ENCODE peak calls at places on chromosomes 3 and 15, in four cellular contexts. One of them, this sample, is unnamed.

GRCh38 chr3:39177708-39178332 is 14.6 kb downstream of the XIRP1 start:
- DNase-seq in nephron progenitor cell: peak; percentile 67
- DNase-seq in ovary: peak; percentile 91
- DNase-seq in foreskin keratinocyte: peak; percentile 54
- DNase-seq in this sample: peak; percentile 88

GRCh38 chr3:49756036-49756435 is 30.3 kb downstream of the IP6K1 start:
- DNase-seq in nephron progenitor cell: no peak
- DNase-seq in ovary: no peak
- DNase-seq in foreskin keratinocyte: no peak
- DNase-seq in this sample: no peak

GRCh38 chr3:63818282-63819150 is 583 bp upstream of the C3orf49 start:
- DNase-seq in nephron progenitor cell: peak; percentile 75
- DNase-seq in ovary: peak; percentile 52
- DNase-seq in foreskin keratinocyte: peak; percentile 12
- DNase-seq in this sample: peak; percentile 41

GRCh38 chr15:53307952-53308624 is 451.4 kb downstream of the WDR72 start:
- DNase-seq in nephron progenitor cell: no peak
- DNase-seq in ovary: no peak
- DNase-seq in foreskin keratinocyte: no peak
- DNase-seq in this sample: no peak

GRCh38 chr15:48962662-48963523 is 826 bp downstream of the SHC4 start:
- DNase-seq in nephron progenitor cell: peak; percentile 55
- DNase-seq in ovary: peak; percentile 40
- DNase-seq in foreskin keratinocyte: no peak
- DNase-seq in this sample: peak; percentile 16

GRCh38 chr3:24598691-24599090 is 104.0 kb upstream of the THRB start:
- DNase-seq in nephron progenitor cell: no peak
- DNase-seq in ovary: no peak
- DNase-seq in foreskin keratinocyte: peak; percentile 57
- DNase-seq in this sample: peak; percentile 48

GRCh38 chr15:84681822-84682221 is 23.8 kb upstream of the NMB start:
- DNase-seq in nephron progenitor cell: no peak
- DNase-seq in ovary: no peak
- DNase-seq in foreskin keratinocyte: no peak
- DNase-seq in this sample: no peak

GRCh38 chr15:47196057-47196456 is 521.2 kb upstream of the SEMA6D start:
- DNase-seq in nephron progenitor cell: peak; percentile 87
- DNase-seq in ovary: peak; percentile 87
- DNase-seq in foreskin keratinocyte: peak; percentile 36
- DNase-seq in this sample: peak; percentile 68

GRCh38 chr3:133965033-133965570 is 64.6 kb downstream of the SLCO2A1 start:
- DNase-seq in nephron progenitor cell: no peak
- DNase-seq in ovary: peak; percentile 5
- DNase-seq in foreskin keratinocyte: no peak
- DNase-seq in this sample: no peak

GRCh38 chr15:101499863-101500713 is 10.6 kb upstream of the PCSK6 start:
- DNase-seq in nephron progenitor cell: no peak
- DNase-seq in ovary: no peak
- DNase-seq in foreskin keratinocyte: no peak
- DNase-seq in this sample: no peak

GRCh38 chr15:40190591-40190990 is 29.7 kb downstream of the BUB1B start:
- DNase-seq in nephron progenitor cell: no peak
- DNase-seq in ovary: no peak
- DNase-seq in foreskin keratinocyte: peak; percentile 28
- DNase-seq in this sample: peak; percentile 53

GRCh38 chr3:132596816-132597433 is at the start of gene ACKR4:
- DNase-seq in nephron progenitor cell: no peak
- DNase-seq in ovary: no peak
- DNase-seq in foreskin keratinocyte: no peak
- DNase-seq in this sample: no peak

GRCh38 chr3:111045564-111045963 is 26.1 kb upstream of the NECTIN3 start:
- DNase-seq in nephron progenitor cell: no peak
- DNase-seq in ovary: no peak
- DNase-seq in foreskin keratinocyte: no peak
- DNase-seq in this sample: no peak

GRCh38 chr15:93164409-93164808 is 75.4 kb upstream of the RGMA start:
- DNase-seq in nephron progenitor cell: no peak
- DNase-seq in ovary: no peak
- DNase-seq in foreskin keratinocyte: no peak
- DNase-seq in this sample: no peak

GRCh38 chr3:67622652-67623051 is 31.8 kb downstream of the SUCLG2 start:
- DNase-seq in nephron progenitor cell: no peak
- DNase-seq in ovary: no peak
- DNase-seq in foreskin keratinocyte: no peak
- DNase-seq in this sample: no peak

GRCh38 chr15:61151791-61152190 is 77.3 kb downstream of the RORA start:
- DNase-seq in nephron progenitor cell: no peak
- DNase-seq in ovary: no peak
- DNase-seq in foreskin keratinocyte: no peak
- DNase-seq in this sample: no peak

GRCh38 chr3:151864423-151865101 is 8.9 kb upstream of the SUCNR1 start:
- DNase-seq in nephron progenitor cell: no peak
- DNase-seq in ovary: no peak
- DNase-seq in foreskin keratinocyte: peak; percentile 64
- DNase-seq in this sample: peak; percentile 55

GRCh38 chr3:126133606-126134005 is 46.8 kb downstream of the ALDH1L1 start:
- DNase-seq in nephron progenitor cell: no peak
- DNase-seq in ovary: peak; percentile 25
- DNase-seq in foreskin keratinocyte: no peak
- DNase-seq in this sample: no peak

GRCh38 chr3:98027084-98027445 is 8.1 kb downstream of the GABRR3 start:
- DNase-seq in nephron progenitor cell: no peak
- DNase-seq in ovary: no peak
- DNase-seq in foreskin keratinocyte: no peak
- DNase-seq in this sample: no peak

GRCh38 chr3:7651213-7651612 is 790.3 kb downstream of the GRM7 start:
- DNase-seq in nephron progenitor cell: no peak
- DNase-seq in ovary: no peak
- DNase-seq in foreskin keratinocyte: no peak
- DNase-seq in this sample: no peak

GRCh38 chr15:49678655-49679054 is 57.8 kb downstream of the DTWD1 start:
- DNase-seq in nephron progenitor cell: no peak
- DNase-seq in ovary: no peak
- DNase-seq in foreskin keratinocyte: no peak
- DNase-seq in this sample: no peak

GRCh38 chr15:89167267-89168176 is 53.9 kb downstream of the RLBP1 start:
- DNase-seq in nephron progenitor cell: no peak
- DNase-seq in ovary: no peak
- DNase-seq in foreskin keratinocyte: peak; percentile 64
- DNase-seq in this sample: peak; percentile 81

GRCh38 chr15:44788748-44789147 is 52.4 kb downstream of the TRIM69 start:
- DNase-seq in nephron progenitor cell: no peak
- DNase-seq in ovary: no peak
- DNase-seq in foreskin keratinocyte: no peak
- DNase-seq in this sample: no peak

GRCh38 chr15:68374346-68374745 is 57.6 kb downstream of the ITGA11 start:
- DNase-seq in nephron progenitor cell: no peak
- DNase-seq in ovary: peak; percentile 34
- DNase-seq in foreskin keratinocyte: no peak
- DNase-seq in this sample: no peak

GRCh38 chr3:46824561-46824960 is 38.7 kb downstream of the MYL3 start:
- DNase-seq in nephron progenitor cell: no peak
- DNase-seq in ovary: no peak
- DNase-seq in foreskin keratinocyte: no peak
- DNase-seq in this sample: no peak

GRCh38 chr15:39191871-39192281 is 389.0 kb upstream of the THBS1 start:
- DNase-seq in nephron progenitor cell: no peak
- DNase-seq in ovary: no peak
- DNase-seq in foreskin keratinocyte: peak; percentile 98
- DNase-seq in this sample: peak; percentile 46

GRCh38 chr3:14317057-14317553 is 85.3 kb upstream of the SLC6A6 start:
- DNase-seq in nephron progenitor cell: no peak
- DNase-seq in ovary: no peak
- DNase-seq in foreskin keratinocyte: peak; percentile 53
- DNase-seq in this sample: no peak

GRCh38 chr3:133944181-133944580 is 48.5 kb upstream of the RAB6B start:
- DNase-seq in nephron progenitor cell: no peak
- DNase-seq in ovary: peak; percentile 5
- DNase-seq in foreskin keratinocyte: no peak
- DNase-seq in this sample: peak; percentile 54

GRCh38 chr3:127108796-127109195 is 84.1 kb upstream of the PRR23E start:
- DNase-seq in nephron progenitor cell: no peak
- DNase-seq in ovary: no peak
- DNase-seq in foreskin keratinocyte: no peak
- DNase-seq in this sample: no peak

GRCh38 chr3:108006077-108006675 is 84.7 kb downstream of the CD47 start:
- DNase-seq in nephron progenitor cell: no peak
- DNase-seq in ovary: no peak
- DNase-seq in foreskin keratinocyte: peak; percentile 96
- DNase-seq in this sample: peak; percentile 95

GRCh38 chr3:137867611-137868010 is 103.5 kb downstream of the SOX14 start:
- DNase-seq in nephron progenitor cell: no peak
- DNase-seq in ovary: no peak
- DNase-seq in foreskin keratinocyte: no peak
- DNase-seq in this sample: no peak

GRCh38 chr3:52134761-52135160 is 19.5 kb downstream of the POC1A start:
- DNase-seq in nephron progenitor cell: no peak
- DNase-seq in ovary: no peak
- DNase-seq in foreskin keratinocyte: no peak
- DNase-seq in this sample: no peak

GRCh38 chr3:52446631-52447511 is 2.0 kb upstream of the SEMA3G start:
- DNase-seq in nephron progenitor cell: peak; percentile 82
- DNase-seq in ovary: peak; percentile 70
- DNase-seq in foreskin keratinocyte: no peak
- DNase-seq in this sample: peak; percentile 48

GRCh38 chr15:75193976-75194375 is 7.7 kb upstream of the C15orf39 start:
- DNase-seq in nephron progenitor cell: no peak
- DNase-seq in ovary: no peak
- DNase-seq in foreskin keratinocyte: no peak
- DNase-seq in this sample: no peak

GRCh38 chr15:82642656-82643055 is 4.5 kb downstream of the CPEB1 start:
- DNase-seq in nephron progenitor cell: no peak
- DNase-seq in ovary: no peak
- DNase-seq in foreskin keratinocyte: no peak
- DNase-seq in this sample: no peak
- TF ChIP-seq CTCF in nephron progenitor cell: no peak
- TF ChIP-seq CTCF in ovary: no peak
- TF ChIP-seq CTCF in foreskin keratinocyte: no peak
- TF ChIP-seq CTCF in this sample: no peak

DNA sequence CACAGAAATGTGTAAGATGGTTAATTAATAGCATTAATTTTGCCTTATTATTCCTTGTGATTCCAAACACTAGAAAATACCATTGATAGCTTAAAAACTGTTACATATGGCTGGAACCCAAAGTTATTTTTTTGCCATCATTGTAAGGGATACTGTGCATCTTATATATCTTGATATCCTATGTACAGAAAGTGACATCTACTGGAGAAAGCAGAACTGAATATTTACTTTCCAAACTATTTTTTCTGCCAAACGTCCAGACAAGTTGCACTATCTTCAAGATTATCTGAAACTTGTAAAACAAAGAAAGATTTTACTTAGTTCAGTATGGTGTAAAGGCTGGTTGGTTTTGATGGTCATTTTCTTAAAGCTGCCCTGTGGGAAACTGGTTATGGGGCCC is 33.3 kb upstream of the MEIS2 start:
- DNase-seq in nephron progenitor cell: no peak
- DNase-seq in ovary: no peak
- DNase-seq in foreskin keratinocyte: no peak
- DNase-seq in this sample: no peak
- TF ChIP-seq CTCF in nephron progenitor cell: no peak
- TF ChIP-seq CTCF in ovary: no peak
- TF ChIP-seq CTCF in foreskin keratinocyte: peak; percentile 65
- TF ChIP-seq CTCF in this sample: peak; percentile 16

GRCh38 chr3:10637342-10637741 is 132.0 kb upstream of the ATP2B2 start:
- DNase-seq in nephron progenitor cell: no peak
- DNase-seq in ovary: no peak
- DNase-seq in foreskin keratinocyte: no peak
- DNase-seq in this sample: no peak
- TF ChIP-seq CTCF in nephron progenitor cell: no peak
- TF ChIP-seq CTCF in ovary: no peak
- TF ChIP-seq CTCF in foreskin keratinocyte: no peak
- TF ChIP-seq CTCF in this sample: no peak

DNA sequence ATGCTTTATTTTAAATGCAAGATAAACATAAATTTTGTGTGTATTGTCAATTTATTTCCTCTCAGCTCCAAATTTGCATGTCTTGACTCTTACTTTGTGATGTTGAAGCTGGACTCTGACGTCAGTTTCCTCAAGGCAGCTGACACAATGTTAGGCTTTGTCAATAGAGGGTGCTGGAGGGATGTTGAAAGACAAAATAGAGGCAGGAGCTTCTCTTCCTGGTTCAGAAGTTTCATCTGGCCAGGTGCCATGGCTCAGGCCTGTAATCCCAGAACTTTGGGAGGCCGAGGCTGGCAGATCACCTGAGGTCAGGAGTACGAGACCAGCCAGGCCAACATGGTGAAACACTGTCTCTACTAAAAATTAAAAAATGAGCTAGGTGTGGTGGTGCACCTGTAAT is 408.6 kb downstream of the GBE1 start:
- DNase-seq in nephron progenitor cell: no peak
- DNase-seq in ovary: no peak
- DNase-seq in foreskin keratinocyte: no peak
- DNase-seq in this sample: no peak
- TF ChIP-seq CTCF in nephron progenitor cell: no peak
- TF ChIP-seq CTCF in ovary: no peak
- TF ChIP-seq CTCF in foreskin keratinocyte: peak; percentile 48
- TF ChIP-seq CTCF in this sample: no peak

GRCh38 chr3:17974206-17974841 is 231.9 kb upstream of the TBC1D5 start:
- DNase-seq in nephron progenitor cell: no peak
- DNase-seq in ovary: no peak
- DNase-seq in foreskin keratinocyte: no peak
- DNase-seq in this sample: peak; percentile 0
- TF ChIP-seq CTCF in nephron progenitor cell: peak; percentile 9
- TF ChIP-seq CTCF in ovary: no peak
- TF ChIP-seq CTCF in foreskin keratinocyte: peak; percentile 35
- TF ChIP-seq CTCF in this sample: no peak

DNA sequence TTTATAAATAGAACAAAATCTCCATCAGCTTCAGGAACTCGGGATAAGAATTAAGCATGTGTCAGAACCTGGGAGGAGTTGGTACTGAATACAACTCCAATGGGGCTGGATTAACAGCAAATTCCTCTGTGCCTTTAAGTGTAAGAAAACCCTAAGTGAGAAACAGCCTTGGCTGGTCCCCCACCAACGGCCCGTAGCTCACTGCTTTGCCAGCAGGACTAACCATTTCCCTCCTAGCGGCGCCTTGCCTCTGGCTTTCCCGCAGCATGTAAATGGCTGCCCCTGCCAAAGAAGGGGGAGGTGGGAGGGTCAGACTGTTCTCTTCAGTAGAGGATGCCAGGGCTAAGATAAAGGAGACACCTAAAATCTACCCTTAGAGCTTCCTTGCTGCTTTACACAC is 51.1 kb upstream of the SH3GL3 start:
- DNase-seq in nephron progenitor cell: peak; percentile 35
- DNase-seq in ovary: peak; percentile 34
- DNase-seq in foreskin keratinocyte: no peak
- DNase-seq in this sample: no peak
- TF ChIP-seq CTCF in nephron progenitor cell: no peak
- TF ChIP-seq CTCF in ovary: no peak
- TF ChIP-seq CTCF in foreskin keratinocyte: no peak
- TF ChIP-seq CTCF in this sample: no peak

GRCh38 chr15:66943456-66944095 is 121.8 kb upstream of the SMAD3 start:
- DNase-seq in nephron progenitor cell: no peak
- DNase-seq in ovary: no peak
- DNase-seq in foreskin keratinocyte: no peak
- DNase-seq in this sample: no peak
- TF ChIP-seq CTCF in nephron progenitor cell: no peak
- TF ChIP-seq CTCF in ovary: no peak
- TF ChIP-seq CTCF in foreskin keratinocyte: peak; percentile 58
- TF ChIP-seq CTCF in this sample: no peak

GRCh38 chr15:43510230-43511011 is 7.0 kb upstream of the MAP1A start:
- DNase-seq in nephron progenitor cell: peak; percentile 98
- DNase-seq in ovary: peak; percentile 99
- DNase-seq in foreskin keratinocyte: peak; percentile 83
- DNase-seq in this sample: peak; percentile 97
- TF ChIP-seq CTCF in nephron progenitor cell: peak; percentile 26
- TF ChIP-seq CTCF in ovary: no peak
- TF ChIP-seq CTCF in foreskin keratinocyte: no peak
- TF ChIP-seq CTCF in this sample: no peak

This sample was measured in RWPE1.